ENCODE peak calls at places on chromosomes 2 and 18, in seven cellular contexts. One of them, this sample, is unnamed.

GRCh38 chr2:69798466-69798908 is 31.0 kb upstream of the GMCL1 start:
- DNase-seq in A549: no peak
- DNase-seq in stomach: peak; percentile 33
- DNase-seq in suprapubic skin: peak; percentile 66
- DNase-seq in transverse colon: peak; percentile 14
- DNase-seq in ovary: no peak
- DNase-seq in sigmoid colon: peak; percentile 68
- DNase-seq in this sample: peak; percentile 37

GRCh38 chr18:13520306-13520705 is 206.1 kb downstream of the FAM210A start:
- DNase-seq in A549: no peak
- DNase-seq in stomach: no peak
- DNase-seq in suprapubic skin: no peak
- DNase-seq in transverse colon: no peak
- DNase-seq in ovary: no peak
- DNase-seq in sigmoid colon: peak; percentile 81
- DNase-seq in this sample: no peak

GRCh38 chr2:192749606-192750200 is 555.0 kb upstream of the TMEFF2 start:
- DNase-seq in A549: no peak
- DNase-seq in stomach: no peak
- DNase-seq in suprapubic skin: no peak
- DNase-seq in transverse colon: no peak
- DNase-seq in ovary: no peak
- DNase-seq in sigmoid colon: no peak
- DNase-seq in this sample: no peak

GRCh38 chr2:4618141-4618540 is 914.8 kb downstream of the DCDC2C start:
- DNase-seq in A549: no peak
- DNase-seq in stomach: no peak
- DNase-seq in suprapubic skin: no peak
- DNase-seq in transverse colon: no peak
- DNase-seq in ovary: no peak
- DNase-seq in sigmoid colon: no peak
- DNase-seq in this sample: no peak

GRCh38 chr2:237441605-237442004 is 27.6 kb upstream of the COL6A3 start:
- DNase-seq in A549: no peak
- DNase-seq in stomach: no peak
- DNase-seq in suprapubic skin: peak; percentile 66
- DNase-seq in transverse colon: no peak
- DNase-seq in ovary: no peak
- DNase-seq in sigmoid colon: peak; percentile 68
- DNase-seq in this sample: no peak

GRCh38 chr18:23982154-23983071 is 32.1 kb upstream of the TTC39C start:
- DNase-seq in A549: peak; percentile 19
- DNase-seq in stomach: no peak
- DNase-seq in suprapubic skin: no peak
- DNase-seq in transverse colon: peak; percentile 48
- DNase-seq in ovary: peak; percentile 81
- DNase-seq in sigmoid colon: peak; percentile 85
- DNase-seq in this sample: no peak

GRCh38 chr2:221570321-221571107 is 1.6 kb downstream of the EPHA4 start:
- DNase-seq in A549: no peak
- DNase-seq in stomach: no peak
- DNase-seq in suprapubic skin: no peak
- DNase-seq in transverse colon: peak; percentile 18
- DNase-seq in ovary: peak; percentile 24
- DNase-seq in sigmoid colon: no peak
- DNase-seq in this sample: peak; percentile 36

GRCh38 chr2:237262838-237263771 is 150.9 kb downstream of the COL6A3 start:
- DNase-seq in A549: no peak
- DNase-seq in stomach: no peak
- DNase-seq in suprapubic skin: peak; percentile 56
- DNase-seq in transverse colon: no peak
- DNase-seq in ovary: no peak
- DNase-seq in sigmoid colon: no peak
- DNase-seq in this sample: no peak

GRCh38 chr18:3510024-3510423 is 60.1 kb downstream of the TGIF1 start:
- DNase-seq in A549: no peak
- DNase-seq in stomach: no peak
- DNase-seq in suprapubic skin: no peak
- DNase-seq in transverse colon: no peak
- DNase-seq in ovary: no peak
- DNase-seq in sigmoid colon: no peak
- DNase-seq in this sample: no peak

GRCh38 chr18:7273301-7273911 is 42.5 kb downstream of the LRRC30 start:
- DNase-seq in A549: no peak
- DNase-seq in stomach: peak; percentile 29
- DNase-seq in suprapubic skin: peak; percentile 88
- DNase-seq in transverse colon: peak; percentile 15
- DNase-seq in ovary: peak; percentile 34
- DNase-seq in sigmoid colon: peak; percentile 81
- DNase-seq in this sample: peak; percentile 71

GRCh38 chr18:27785815-27786537 is 391.0 kb downstream of the CDH2 start:
- DNase-seq in A549: no peak
- DNase-seq in stomach: no peak
- DNase-seq in suprapubic skin: no peak
- DNase-seq in transverse colon: no peak
- DNase-seq in ovary: no peak
- DNase-seq in sigmoid colon: no peak
- DNase-seq in this sample: no peak

GRCh38 chr2:242031481-242032019 is 162.0 kb downstream of the RTP5 start:
- DNase-seq in A549: no peak
- DNase-seq in stomach: no peak
- DNase-seq in suprapubic skin: no peak
- DNase-seq in transverse colon: no peak
- DNase-seq in ovary: no peak
- DNase-seq in sigmoid colon: peak; percentile 39
- DNase-seq in this sample: peak; percentile 19

GRCh38 chr18:34787931-34788532 is 77.9 kb downstream of the DTNA start:
- DNase-seq in A549: peak; percentile 25
- DNase-seq in stomach: peak; percentile 41
- DNase-seq in suprapubic skin: no peak
- DNase-seq in transverse colon: peak; percentile 23
- DNase-seq in ovary: peak; percentile 33
- DNase-seq in sigmoid colon: no peak
- DNase-seq in this sample: no peak

GRCh38 chr2:241659150-241659739 is 21.8 kb downstream of the ATG4B start:
- DNase-seq in A549: peak; percentile 27
- DNase-seq in stomach: peak; percentile 58
- DNase-seq in suprapubic skin: no peak
- DNase-seq in transverse colon: peak; percentile 47
- DNase-seq in ovary: peak; percentile 64
- DNase-seq in sigmoid colon: peak; percentile 81
- DNase-seq in this sample: peak; percentile 31

GRCh38 chr2:121076885-121077549 is 208.0 kb downstream of the TFCP2L1 start:
- DNase-seq in A549: peak; percentile 58
- DNase-seq in stomach: peak; percentile 84
- DNase-seq in suprapubic skin: no peak
- DNase-seq in transverse colon: peak; percentile 75
- DNase-seq in ovary: peak; percentile 49
- DNase-seq in sigmoid colon: no peak
- DNase-seq in this sample: peak; percentile 76

GRCh38 chr2:33104052-33104623 is 157.4 kb downstream of the LTBP1 start:
- DNase-seq in A549: no peak
- DNase-seq in stomach: no peak
- DNase-seq in suprapubic skin: no peak
- DNase-seq in transverse colon: no peak
- DNase-seq in ovary: no peak
- DNase-seq in sigmoid colon: no peak
- DNase-seq in this sample: no peak

GRCh38 chr2:200665626-200666453 is 80.0 kb downstream of the AOX1 start:
- DNase-seq in A549: no peak
- DNase-seq in stomach: no peak
- DNase-seq in suprapubic skin: no peak
- DNase-seq in transverse colon: no peak
- DNase-seq in ovary: no peak
- DNase-seq in sigmoid colon: no peak
- DNase-seq in this sample: no peak

GRCh38 chr2:200786826-200787225 is 24.9 kb upstream of the BZW1 start:
- DNase-seq in A549: no peak
- DNase-seq in stomach: no peak
- DNase-seq in suprapubic skin: no peak
- DNase-seq in transverse colon: no peak
- DNase-seq in ovary: no peak
- DNase-seq in sigmoid colon: no peak
- DNase-seq in this sample: no peak

GRCh38 chr2:153543639-153544071 is 65.1 kb upstream of the RPRM start:
- DNase-seq in A549: no peak
- DNase-seq in stomach: no peak
- DNase-seq in suprapubic skin: no peak
- DNase-seq in transverse colon: no peak
- DNase-seq in ovary: no peak
- DNase-seq in sigmoid colon: no peak
- DNase-seq in this sample: no peak

GRCh38 chr2:167192833-167193232 is 304.6 kb downstream of the XIRP2 start:
- DNase-seq in A549: no peak
- DNase-seq in stomach: no peak
- DNase-seq in suprapubic skin: no peak
- DNase-seq in transverse colon: no peak
- DNase-seq in ovary: no peak
- DNase-seq in sigmoid colon: no peak
- DNase-seq in this sample: no peak

GRCh38 chr2:206784559-206785353 is 19.4 kb downstream of the FASTKD2 start:
- DNase-seq in A549: no peak
- DNase-seq in stomach: no peak
- DNase-seq in suprapubic skin: no peak
- DNase-seq in transverse colon: no peak
- DNase-seq in ovary: no peak
- DNase-seq in sigmoid colon: no peak
- DNase-seq in this sample: no peak

GRCh38 chr2:67674668-67675067 is 277.5 kb downstream of the ETAA1 start:
- DNase-seq in A549: no peak
- DNase-seq in stomach: no peak
- DNase-seq in suprapubic skin: no peak
- DNase-seq in transverse colon: no peak
- DNase-seq in ovary: no peak
- DNase-seq in sigmoid colon: no peak
- DNase-seq in this sample: no peak

GRCh38 chr2:168136392-168136977 is 110.9 kb downstream of the STK39 start:
- DNase-seq in A549: peak; percentile 15
- DNase-seq in stomach: no peak
- DNase-seq in suprapubic skin: no peak
- DNase-seq in transverse colon: no peak
- DNase-seq in ovary: no peak
- DNase-seq in sigmoid colon: no peak
- DNase-seq in this sample: no peak

GRCh38 chr2:54588244-54588899 is 132.2 kb downstream of the SPTBN1 start:
- DNase-seq in A549: no peak
- DNase-seq in stomach: no peak
- DNase-seq in suprapubic skin: no peak
- DNase-seq in transverse colon: no peak
- DNase-seq in ovary: no peak
- DNase-seq in sigmoid colon: no peak
- DNase-seq in this sample: no peak
- H3K4me1 ChIP-seq in A549: peaks cover 84% of the 10 kb centered on the region
- H3K4me1 ChIP-seq in stomach: peaks cover 91% of the 10 kb centered on the region
- H3K4me1 ChIP-seq in suprapubic skin: peaks cover 65% of the 10 kb centered on the region
- H3K4me1 ChIP-seq in transverse colon: peaks cover 32% of the 10 kb centered on the region
- H3K4me1 ChIP-seq in ovary: peaks cover 9% of the 10 kb centered on the region
- H3K4me1 ChIP-seq in sigmoid colon: peaks cover 31% of the 10 kb centered on the region
- H3K4me1 ChIP-seq in this sample: peaks cover 81% of the 10 kb centered on the region

DNA sequence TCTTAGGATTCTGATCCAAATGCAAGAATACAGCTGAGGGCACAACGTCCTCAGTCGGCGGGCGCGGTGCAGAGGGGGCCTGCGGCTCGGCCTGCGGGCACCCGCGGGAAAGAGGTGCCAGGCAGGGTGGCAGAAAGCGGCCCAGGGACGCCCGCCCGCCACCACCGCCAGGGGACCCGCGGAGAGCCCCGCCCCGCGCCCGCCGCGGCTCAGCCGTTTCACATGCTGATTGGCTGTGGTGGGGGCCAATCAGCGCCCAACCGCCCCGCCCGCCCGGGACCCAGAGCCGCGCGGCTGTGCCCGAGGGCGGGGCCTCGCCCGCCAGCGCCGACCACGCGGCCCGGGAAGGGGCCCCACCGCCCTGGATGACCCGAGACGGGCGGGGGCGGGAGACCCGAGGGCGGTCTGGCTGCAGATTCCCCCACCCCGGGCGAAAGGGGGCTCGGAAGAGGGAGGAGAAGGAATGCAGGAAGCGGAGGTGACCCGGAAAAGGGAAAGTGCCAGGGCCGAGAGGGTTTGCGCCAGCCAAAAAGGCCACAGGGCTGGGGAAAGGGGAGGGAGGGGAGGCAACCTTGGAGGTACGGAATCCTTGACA is 8.0 kb downstream of the IRS1 start:
- DNase-seq in A549: peak; percentile 92
- DNase-seq in stomach: peak; percentile 92
- DNase-seq in suprapubic skin: peak; percentile 93
- DNase-seq in transverse colon: peak; percentile 93
- DNase-seq in ovary: peak; percentile 90
- DNase-seq in sigmoid colon: peak; percentile 95
- DNase-seq in this sample: peak; percentile 91
- TF ChIP-seq EP300 in A549: no peak
- TF ChIP-seq EP300 in stomach: no peak
- TF ChIP-seq EP300 in suprapubic skin: no peak
- TF ChIP-seq EP300 in transverse colon: no peak
- TF ChIP-seq EP300 in ovary: no peak
- TF ChIP-seq EP300 in sigmoid colon: no peak
- TF ChIP-seq EP300 in this sample: no peak

GRCh38 chr2:233250985-233251305 is 528 bp upstream of the ATG16L1 start:
- DNase-seq in A549: no peak
- DNase-seq in stomach: no peak
- DNase-seq in suprapubic skin: no peak
- DNase-seq in transverse colon: no peak
- DNase-seq in ovary: no peak
- DNase-seq in sigmoid colon: no peak
- DNase-seq in this sample: no peak

GRCh38 chr2:233250568-233250967 is 905 bp upstream of the ATG16L1 start:
- DNase-seq in A549: no peak
- DNase-seq in stomach: no peak
- DNase-seq in suprapubic skin: no peak
- DNase-seq in transverse colon: no peak
- DNase-seq in ovary: no peak
- DNase-seq in sigmoid colon: no peak
- DNase-seq in this sample: no peak

GRCh38 chr2:233248999-233249398 is 2.5 kb upstream of the ATG16L1 start:
- DNase-seq in A549: no peak
- DNase-seq in stomach: no peak
- DNase-seq in suprapubic skin: no peak
- DNase-seq in transverse colon: no peak
- DNase-seq in ovary: no peak
- DNase-seq in sigmoid colon: no peak
- DNase-seq in this sample: no peak

GRCh38 chr2:233252227-233252626 is 754 bp downstream of the ATG16L1 start:
- DNase-seq in A549: no peak
- DNase-seq in stomach: no peak
- DNase-seq in suprapubic skin: no peak
- DNase-seq in transverse colon: no peak
- DNase-seq in ovary: no peak
- DNase-seq in sigmoid colon: no peak
- DNase-seq in this sample: no peak

GRCh38 chr2:233251306-233252116 is at the start of gene ATG16L1:
- DNase-seq in A549: peak; percentile 98
- DNase-seq in stomach: peak; percentile 97
- DNase-seq in suprapubic skin: peak; percentile 95
- DNase-seq in transverse colon: peak; percentile 97
- DNase-seq in ovary: peak; percentile 95
- DNase-seq in sigmoid colon: peak; percentile 98
- DNase-seq in this sample: peak; percentile 97
- TF ChIP-seq POLR2A in A549: peak; percentile 91
- TF ChIP-seq POLR2A in stomach: no peak
- TF ChIP-seq POLR2A in suprapubic skin: peak; percentile 23
- TF ChIP-seq POLR2A in transverse colon: peak; percentile 87
- TF ChIP-seq POLR2A in ovary: peak; percentile 46
- TF ChIP-seq POLR2A in sigmoid colon: peak; percentile 83
- TF ChIP-seq POLR2A in this sample: no peak

GRCh38 chr18:10015941-10016819 is 102.4 kb downstream of the VAPA start:
- DNase-seq in A549: no peak
- DNase-seq in stomach: no peak
- DNase-seq in suprapubic skin: no peak
- DNase-seq in transverse colon: no peak
- DNase-seq in ovary: no peak
- DNase-seq in sigmoid colon: peak; percentile 78
- DNase-seq in this sample: no peak
- H3K4me1 ChIP-seq in A549: no peaks in the 10 kb centered on the region
- H3K4me1 ChIP-seq in stomach: peaks cover 17% of the 10 kb centered on the region
- H3K4me1 ChIP-seq in suprapubic skin: peaks cover 19% of the 10 kb centered on the region
- H3K4me1 ChIP-seq in transverse colon: peaks cover 3% of the 10 kb centered on the region
- H3K4me1 ChIP-seq in ovary: peaks cover 6% of the 10 kb centered on the region
- H3K4me1 ChIP-seq in sigmoid colon: peaks cover 46% of the 10 kb centered on the region
- H3K4me1 ChIP-seq in this sample: peaks cover 16% of the 10 kb centered on the region